ENCODE peak calls at places on chromosomes 3 and 15, in five cellular contexts. D, N, M, Q and E are unnamed samples.

GRCh38 chr3:116417151-116417550 is 28.1 kb downstream of the LSAMP start:
- DNase-seq in D (no peak), N (no peak), M (no peak), Q (no peak), E (no peak)

GRCh38 chr3:120469440-120470415 is 18.9 kb upstream of the FSTL1 start:
- DNase-seq in D (no peak), N (no peak), M (no peak), Q (no peak), E (no peak)

GRCh38 chr3:108835101-108835500 is 12.5 kb downstream of the TRAT1 start:
- DNase-seq in D (no peak), N (peak), M (no peak), Q (no peak), E (no peak)

GRCh38 chr3:110811050-110811449 is 260.6 kb upstream of the NECTIN3 start:
- DNase-seq in D (no peak), N (no peak), M (no peak), Q (no peak), E (no peak)

GRCh38 chr3:30496496-30496966 is 109.9 kb upstream of the TGFBR2 start:
- DNase-seq in D (no peak), N (no peak), M (no peak), Q (no peak), E (no peak)

GRCh38 chr15:48330855-48331795 is at the start of gene DUT:
- DNase-seq in D (peak), N (peak), M (peak), Q (peak), E (peak)

GRCh38 chr15:82570721-82571519 is 30.7 kb upstream of the RPS17 start:
- DNase-seq in D (no peak), N (no peak), M (no peak), Q (no peak), E (peak)

GRCh38 chr3:74582982-74583381 is 31.5 kb downstream of the CNTN3 start:
- DNase-seq in D (no peak), N (no peak), M (no peak), Q (no peak), E (no peak)

GRCh38 chr15:76057332-76058000 is 2.3 kb upstream of the TMEM266 start:
- DNase-seq in D (peak), N (peak), M (no peak), Q (peak), E (peak)

GRCh38 chr15:67839358-67839928 is 402 bp downstream of the RNU6-1 start:
- DNase-seq in D (no peak), N (peak), M (peak), Q (peak), E (peak)

GRCh38 chr15:45107941-45108630 is 5.9 kb downstream of the DUOX2 start:
- DNase-seq in D (no peak), N (no peak), M (no peak), Q (no peak), E (no peak)

GRCh38 chr15:36579792-36580431 is 486 bp downstream of the CDIN1 start:
- DNase-seq in D (peak), N (no peak), M (no peak), Q (no peak), E (no peak)

GRCh38 chr15:22262613-22263020 is 182.3 kb downstream of the OR4M2 start:
- DNase-seq in D (no peak), N (no peak), M (peak), Q (peak), E (no peak)

GRCh38 chr15:48414015-48414414 is 82.8 kb downstream of the DUT start:
- DNase-seq in D (no peak), N (no peak), M (no peak), Q (no peak), E (no peak)

GRCh38 chr3:195613468-195614069 is 29.8 kb upstream of the APOD start:
- DNase-seq in D (no peak), N (no peak), M (no peak), Q (no peak), E (no peak)

GRCh38 chr3:144259267-144259666 is 287.6 kb downstream of the DIPK2A start:
- DNase-seq in D (no peak), N (no peak), M (no peak), Q (no peak), E (no peak)

GRCh38 chr3:79419222-79419621 is 348.6 kb downstream of the ROBO1 start:
- DNase-seq in D (no peak), N (no peak), M (no peak), Q (no peak), E (no peak)

GRCh38 chr3:155704771-155705559 is 39.9 kb downstream of the PLCH1 start:
- DNase-seq in D (peak), N (peak), M (no peak), Q (no peak), E (peak)

GRCh38 chr15:68204776-68205557 is at the start of gene CALML4:
- DNase-seq in D (peak), N (no peak), M (no peak), Q (no peak), E (no peak)

GRCh38 chr3:178777718-178778411 is 241.6 kb downstream of the KCNMB2 start:
- DNase-seq in D (no peak), N (no peak), M (no peak), Q (no peak), E (no peak)

GRCh38 chr3:72259755-72260589 is 475.0 kb upstream of the PROK2 start:
- DNase-seq in D (no peak), N (no peak), M (no peak), Q (no peak), E (no peak)

GRCh38 chr3:23288286-23288685 is 85.2 kb downstream of the UBE2E2 start:
- DNase-seq in D (peak), N (no peak), M (no peak), Q (no peak), E (no peak)

GRCh38 chr3:48599077-48599501 is 4.0 kb upstream of the COL7A1 start:
- DNase-seq in D (no peak), N (no peak), M (no peak), Q (no peak), E (no peak)

GRCh38 chr15:68337826-68338225 is 60.3 kb downstream of the FEM1B start:
- DNase-seq in D (no peak), N (no peak), M (peak), Q (no peak), E (no peak)

GRCh38 chr15:47885921-47886320 is 168.6 kb downstream of the SEMA6D start:
- DNase-seq in D (no peak), N (no peak), M (no peak), Q (no peak), E (no peak)

GRCh38 chr3:78765671-78766485 is 1001.9 kb downstream of the ROBO1 start:
- DNase-seq in D (no peak), N (no peak), M (no peak), Q (no peak), E (no peak)

GRCh38 chr15:69979269-69979668 is 118.4 kb downstream of the TLE3 start:
- DNase-seq in D (peak), N (no peak), M (peak), Q (peak), E (peak)

GRCh38 chr15:76991048-76991447 is 3.9 kb upstream of the PSTPIP1 start:
- DNase-seq in D (peak), N (no peak), M (peak), Q (no peak), E (no peak)

GRCh38 chr3:134155456-134155855 is 95.2 kb downstream of the RYK start:
- DNase-seq in D (no peak), N (no peak), M (no peak), Q (no peak), E (no peak)

GRCh38 chr3:59685432-59685831 is 635.6 kb upstream of the CFAP20DC start:
- DNase-seq in D (no peak), N (no peak), M (no peak), Q (no peak), E (no peak)

GRCh38 chr15:101135532-101136166 is 116.2 kb downstream of the CHSY1 start:
- DNase-seq in D (no peak), N (no peak), M (peak), Q (no peak), E (no peak)

GRCh38 chr3:128515967-128516366 is 23.0 kb upstream of the GATA2 start:
- DNase-seq in D (no peak), N (no peak), M (no peak), Q (no peak), E (no peak)

GRCh38 chr3:192843742-192844350 is 73.8 kb downstream of the MB21D2 start:
- DNase-seq in D (no peak), N (no peak), M (no peak), Q (no peak), E (no peak)

GRCh38 chr15:49645937-49646336 is 25.1 kb downstream of the DTWD1 start:
- DNase-seq in D (peak), N (peak), M (no peak), Q (no peak), E (no peak)

GRCh38 chr3:165759041-165759440 is 78.2 kb downstream of the BCHE start:
- DNase-seq in D (no peak), N (no peak), M (no peak), Q (no peak), E (no peak)

GRCh38 chr15:76179023-76179422 is 119.2 kb downstream of the TMEM266 start:
- DNase-seq in D (no peak), N (no peak), M (no peak), Q (no peak), E (no peak)

GRCh38 chr3:167151671-167152070 is 228.4 kb downstream of the ZBBX start:
- DNase-seq in D (no peak), N (no peak), M (no peak), Q (no peak), E (no peak)

DNA sequence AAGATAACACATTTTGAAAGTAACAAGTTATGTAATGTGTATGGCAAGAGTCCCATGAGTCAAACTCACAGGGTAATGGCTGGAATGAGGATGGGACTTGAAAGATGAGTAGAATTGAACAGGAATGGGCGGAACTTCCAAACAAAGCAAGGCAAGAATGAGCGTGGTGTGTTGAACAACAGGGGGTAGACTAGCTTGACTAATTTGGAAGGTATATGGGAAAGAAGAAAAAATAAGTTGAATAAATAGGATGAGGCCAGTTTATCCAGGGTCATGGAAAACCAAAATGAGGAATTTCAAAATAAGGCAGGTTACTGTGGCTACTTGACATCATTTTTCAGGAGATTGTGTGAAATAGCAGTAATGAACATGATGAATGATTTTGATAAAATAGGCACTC is 2.5 kb upstream of the DPH6 start:
- DNase-seq in D (no peak), N (peak), M (no peak), Q (no peak), E (no peak)
- H3K4me3 ChIP-seq in D (no peak), N (no peak), M (no peak), Q (no peak), E (no peak)

DNA sequence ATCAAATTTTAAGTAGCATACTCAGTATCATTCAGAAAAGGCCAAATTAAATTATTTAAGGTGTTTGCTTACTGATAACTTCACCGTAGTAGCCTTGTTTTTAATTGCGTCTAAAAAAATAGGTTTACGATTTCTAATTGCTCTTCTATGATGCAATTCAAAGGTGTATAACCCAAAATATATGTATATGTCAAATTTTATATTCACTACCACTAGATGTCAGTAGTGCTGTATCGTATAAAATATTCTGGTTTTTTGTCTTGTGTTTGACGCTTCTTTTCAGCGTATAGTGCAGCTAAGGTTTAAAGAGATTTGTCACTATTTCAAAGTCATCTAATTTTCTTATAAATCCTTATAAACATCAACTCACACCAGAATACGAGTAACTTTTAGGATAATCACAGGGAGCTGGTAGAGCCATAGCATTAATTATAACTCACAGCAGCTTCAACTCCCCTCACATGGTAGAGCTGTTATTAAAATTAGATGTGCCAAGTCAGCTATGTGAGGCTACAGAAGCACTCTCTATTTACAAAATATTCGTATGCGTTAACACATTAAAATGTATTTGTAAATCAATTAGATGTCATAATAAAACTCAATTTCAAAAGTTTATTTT is 3.5 kb downstream of the PFN2 start:
- DNase-seq in D (no peak), N (no peak), M (no peak), Q (peak), E (no peak)
- H3K4me3 ChIP-seq in D (no peak), N (no peak), M (no peak), Q (no peak), E (no peak)

DNA sequence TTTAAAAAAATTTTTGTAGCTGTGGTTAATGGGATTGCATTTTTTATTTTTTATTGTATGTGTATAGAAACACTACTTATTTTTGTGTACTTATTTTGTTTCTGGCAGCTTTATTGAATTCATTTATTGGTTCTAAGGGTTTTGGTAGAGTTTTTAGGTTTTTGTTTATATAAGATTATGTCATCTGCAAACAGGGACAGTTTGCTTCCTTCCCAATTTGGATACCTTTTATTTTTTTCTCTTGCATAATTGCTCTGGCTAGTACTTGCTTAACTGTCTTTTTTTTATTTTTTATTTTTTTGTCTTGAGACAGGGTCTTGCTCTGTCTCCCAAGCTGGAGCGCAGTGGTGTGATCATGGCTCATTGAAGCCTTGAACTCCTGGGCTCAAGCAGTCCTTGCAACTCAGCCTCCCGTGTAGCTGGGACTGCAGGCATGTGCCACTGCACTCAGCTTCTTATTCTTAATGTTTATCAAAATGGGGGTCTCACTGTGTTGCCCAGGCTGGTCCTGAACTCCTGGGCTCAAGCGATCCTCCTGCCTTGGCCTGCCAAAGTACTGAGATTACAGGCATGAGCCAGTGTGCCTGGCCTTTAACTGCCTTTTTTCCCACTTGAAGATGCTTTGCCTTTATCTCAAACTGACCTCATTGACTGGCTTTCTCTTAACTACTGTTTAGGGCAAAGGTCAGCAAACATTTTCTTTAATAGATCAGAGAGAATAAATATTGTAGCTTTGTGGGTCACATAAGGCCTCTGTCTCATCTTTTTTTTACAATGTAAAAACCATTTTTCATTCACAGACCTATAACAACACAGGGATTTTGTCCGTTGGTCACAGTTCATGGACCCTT is 8.6 kb downstream of the TFG start:
- DNase-seq in D (no peak), N (no peak), M (no peak), Q (no peak), E (no peak)
- H3K4me3 ChIP-seq in D (no peak), N (no peak), M (no peak), Q (no peak), E (no peak)

GRCh38 chr3:69249001-69249400 is 126.6 kb upstream of the LMOD3 start:
- DNase-seq in D (no peak), N (no peak), M (no peak), Q (no peak), E (no peak)

GRCh38 chr3:69251078-69251805 is 128.8 kb upstream of the LMOD3 start:
- DNase-seq in D (no peak), N (peak), M (no peak), Q (no peak), E (no peak)

GRCh38 chr3:69252141-69252540 is 129.7 kb upstream of the LMOD3 start:
- DNase-seq in D (no peak), N (no peak), M (no peak), Q (no peak), E (no peak)

GRCh38 chr3:69248394-69248793 is 126.0 kb upstream of the LMOD3 start:
- DNase-seq in D (no peak), N (peak), M (no peak), Q (no peak), E (no peak)

DNA sequence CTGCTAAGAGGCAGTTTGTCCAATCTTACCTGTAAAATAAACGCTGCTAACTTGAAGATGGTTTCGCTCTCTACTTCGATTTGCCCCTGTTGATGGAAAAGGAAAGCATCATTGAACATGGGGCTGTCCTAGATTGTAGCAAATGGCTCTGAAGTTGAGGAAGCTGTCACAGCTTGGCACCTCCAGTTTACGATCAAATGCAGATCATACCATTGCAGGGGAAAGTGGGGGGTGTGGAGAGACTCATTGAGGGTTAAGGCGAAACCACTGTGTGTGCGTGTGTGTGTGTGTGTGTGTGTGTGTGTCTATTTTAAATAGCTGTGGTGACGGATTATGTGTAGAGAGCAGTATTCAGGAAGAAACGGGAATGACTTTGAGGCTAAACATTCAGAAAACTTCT is 127.6 kb upstream of the LMOD3 start:
- DNase-seq in D (peak), N (peak), M (no peak), Q (no peak), E (no peak)
- H3K4me3 ChIP-seq in D (peak), N (no peak), M (no peak), Q (no peak), E (no peak)

DNA sequence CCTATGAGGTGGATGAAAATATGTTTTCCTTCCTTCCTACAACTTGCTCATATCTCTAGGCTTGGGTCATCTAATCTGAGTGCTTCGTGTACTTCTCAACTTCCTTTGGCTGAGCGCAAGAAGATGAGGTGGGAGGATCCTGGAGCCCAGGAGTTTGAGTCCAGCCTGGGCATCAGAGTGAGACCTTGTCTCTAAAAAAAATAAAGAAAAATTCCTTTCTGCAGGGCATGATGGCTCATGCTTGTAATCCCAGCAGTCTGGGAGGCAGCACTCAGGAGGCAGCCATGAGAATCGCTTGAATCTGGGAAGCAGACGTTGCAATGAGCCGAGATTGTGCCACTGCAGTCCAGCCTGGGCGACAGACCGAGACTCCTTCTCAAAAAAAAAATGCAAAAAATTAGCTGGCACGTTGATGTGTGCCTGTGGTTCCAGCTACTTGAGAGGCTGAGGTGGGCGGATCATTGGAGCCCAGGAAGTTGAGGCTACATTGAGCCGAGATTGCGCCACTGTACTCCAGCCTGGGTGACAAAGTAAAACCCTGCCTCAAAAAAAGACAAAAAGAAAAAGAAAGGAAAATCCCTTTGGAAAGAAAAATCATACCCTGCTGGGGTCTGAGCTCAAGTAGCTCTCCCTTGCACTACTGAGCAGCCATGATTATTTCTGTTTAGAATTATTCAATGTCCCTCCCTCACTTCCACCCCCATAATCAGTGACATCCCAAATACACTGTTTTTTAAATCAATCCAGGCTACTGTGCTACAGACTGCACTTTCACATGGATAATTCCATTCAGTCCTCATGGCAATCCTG is 28.0 kb upstream of the RAB11A start:
- DNase-seq in D (no peak), N (peak), M (no peak), Q (no peak), E (no peak)
- H3K4me3 ChIP-seq in D (no peak), N (no peak), M (no peak), Q (no peak), E (no peak)

DNA sequence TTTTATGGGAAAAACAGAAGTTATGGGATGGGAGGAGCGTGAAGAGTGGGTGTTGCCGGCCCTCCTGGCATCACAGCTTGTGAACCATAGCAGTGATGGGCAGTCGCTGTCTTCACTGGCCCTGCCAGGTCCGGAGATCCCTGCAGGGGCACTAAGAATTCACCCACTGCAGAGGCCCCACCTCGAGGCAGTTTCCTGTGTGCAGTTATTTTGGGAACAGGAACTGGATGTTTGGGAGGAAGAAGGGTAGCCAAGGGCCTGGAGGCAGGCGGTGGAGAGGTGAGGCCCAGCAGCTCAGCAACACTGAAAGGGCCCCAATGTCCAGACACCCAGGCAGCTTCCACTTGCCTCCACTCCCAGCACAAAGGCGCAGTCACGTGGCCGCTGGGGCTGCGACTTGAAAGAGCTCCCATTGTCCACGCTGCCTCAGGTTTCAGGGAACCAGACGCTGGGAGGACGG is 255.6 kb downstream of the ZNF621 start:
- DNase-seq in D (peak), N (peak), M (no peak), Q (no peak), E (no peak)
- H3K4me3 ChIP-seq in D (no peak), N (no peak), M (no peak), Q (no peak), E (no peak)

GRCh38 chr3:102673271-102674115 is 238.7 kb downstream of the ZPLD1 start:
- DNase-seq in D (peak), N (peak), M (peak), Q (peak), E (peak)
- H3K4me3 ChIP-seq in D (no peak), N (no peak), M (no peak), Q (no peak), E (peak)